ENCODE peak calls at places on chromosome 14, in four cellular contexts. X is ecto neural progenitor cell; G is stimulated activated CD4-positive, alpha-beta T cell treated with anti-CD3 and anti-CD28 coated beads, Interleukin-1b, Interleukin-23, amount 100 ng/mL, for 1 hour; B is T-helper 1 cell. F is an unnamed sample.

GRCh38 chr14:56150645-56151345 is 32.6 kb downstream of the PELI2 start:
- DNase-seq in X (no peak), G (no peak), B (no peak), F (no peak)

GRCh38 chr14:24071836-24072420 is 566 bp downstream of the CPNE6 start:
- DNase-seq in X (no peak), G (no peak), B (no peak), F (no peak)

GRCh38 chr14:61269321-61270083 is 11.6 kb downstream of the TMEM30B start:
- DNase-seq in X (peak), G (peak), B (peak), F (no peak)

GRCh38 chr14:49546766-49547165 is 39.4 kb downstream of the RPS29 start:
- DNase-seq in X (no peak), G (no peak), B (no peak), F (no peak)

GRCh38 chr14:92649934-92650545 is 98.4 kb downstream of the LGMN start:
- DNase-seq in X (no peak), G (no peak), B (no peak), F (no peak)

GRCh38 chr14:69153848-69154208 is 909 bp upstream of the DCAF5 start:
- DNase-seq in X (no peak), G (no peak), B (no peak), F (no peak)

GRCh38 chr14:104928391-104929133 is 3.9 kb downstream of the PLD4 start:
- DNase-seq in X (no peak), G (no peak), B (no peak), F (no peak)

GRCh38 chr14:32947081-32947480 is 8.4 kb downstream of the NPAS3 start:
- DNase-seq in X (no peak), G (no peak), B (no peak), F (no peak)

GRCh38 chr14:24172871-24173281 is 996 bp downstream of the REC8 start:
- DNase-seq in X (no peak), G (no peak), B (no peak), F (no peak)

GRCh38 chr14:68592948-68593347 is 199.9 kb downstream of the ZFP36L1 start:
- DNase-seq in X (no peak), G (no peak), B (no peak), F (no peak)

GRCh38 chr14:53609009-53609408 is 347.6 kb downstream of the BMP4 start:
- DNase-seq in X (no peak), G (no peak), B (no peak), F (no peak)

GRCh38 chr14:74468513-74468912 is 24.6 kb downstream of the NPC2 start:
- DNase-seq in X (no peak), G (no peak), B (no peak), F (no peak)

GRCh38 chr14:91135039-91135438 is 21.2 kb downstream of the DGLUCY start:
- DNase-seq in X (no peak), G (no peak), B (no peak), F (no peak)